ENCODE peak calls at places on chromosomes 1 and 21, in ten cellular contexts. One of them, this sample, is unnamed.

GRCh38 chr21:37915941-37916794 is at the start of gene KCNJ6:
- DNase-seq in NB4: peak; percentile 6
- DNase-seq in CD8-positive, alpha-beta T cell: no peak
- DNase-seq in cardiac muscle cell: peak; percentile 50
- DNase-seq in AG09319: no peak
- DNase-seq in AG10803: peak; percentile 53
- DNase-seq in brain microvascular endothelial cell: peak; percentile 25
- DNase-seq in foreskin fibroblast: peak; percentile 82
- DNase-seq in progenitor cell of endocrine pancreas: peak; percentile 59
- DNase-seq in glutamatergic neuron: peak; percentile 93
- DNase-seq in this sample: peak; percentile 88

GRCh38 chr1:205396972-205397616 is 24.8 kb downstream of the LEMD1 start:
- DNase-seq in cardiac muscle cell: peak; percentile 75
- DNase-seq in AG10803: no peak
- DNase-seq in brain microvascular endothelial cell: peak; percentile 32
- DNase-seq in progenitor cell of endocrine pancreas: no peak
- DNase-seq in AG09319: no peak
- DNase-seq in CD8-positive, alpha-beta T cell: no peak
- DNase-seq in NB4: peak; percentile 54
- DNase-seq in foreskin fibroblast: peak; percentile 53
- DNase-seq in glutamatergic neuron: no peak
- DNase-seq in this sample: peak; percentile 35

GRCh38 chr1:19096036-19096833 is 113.8 kb downstream of the UBR4 start:
- DNase-seq in CD8-positive, alpha-beta T cell: no peak
- DNase-seq in brain microvascular endothelial cell: no peak
- DNase-seq in NB4: peak; percentile 33
- DNase-seq in AG10803: peak; percentile 9
- DNase-seq in progenitor cell of endocrine pancreas: peak; percentile 28
- DNase-seq in AG09319: no peak
- DNase-seq in cardiac muscle cell: peak; percentile 36
- DNase-seq in foreskin fibroblast: no peak
- DNase-seq in glutamatergic neuron: peak; percentile 49
- DNase-seq in this sample: peak; percentile 31

GRCh38 chr1:10737268-10737624 is 59.2 kb downstream of the CASZ1 start:
- DNase-seq in CD8-positive, alpha-beta T cell: no peak
- DNase-seq in brain microvascular endothelial cell: no peak
- DNase-seq in glutamatergic neuron: no peak
- DNase-seq in AG10803: no peak
- DNase-seq in progenitor cell of endocrine pancreas: no peak
- DNase-seq in foreskin fibroblast: no peak
- DNase-seq in cardiac muscle cell: no peak
- DNase-seq in NB4: no peak
- DNase-seq in AG09319: no peak
- DNase-seq in this sample: no peak

GRCh38 chr1:30313176-30313575 is 410.2 kb downstream of the MATN1 start:
- DNase-seq in progenitor cell of endocrine pancreas: no peak
- DNase-seq in brain microvascular endothelial cell: no peak
- DNase-seq in NB4: no peak
- DNase-seq in AG10803: no peak
- DNase-seq in AG09319: no peak
- DNase-seq in glutamatergic neuron: no peak
- DNase-seq in cardiac muscle cell: no peak
- DNase-seq in CD8-positive, alpha-beta T cell: no peak
- DNase-seq in foreskin fibroblast: no peak
- DNase-seq in this sample: no peak

GRCh38 chr1:42529724-42530161 is 66.7 kb downstream of the CCDC30 start:
- DNase-seq in glutamatergic neuron: no peak
- DNase-seq in AG10803: peak; percentile 46
- DNase-seq in foreskin fibroblast: peak; percentile 88
- DNase-seq in NB4: no peak
- DNase-seq in brain microvascular endothelial cell: peak; percentile 88
- DNase-seq in cardiac muscle cell: peak; percentile 7
- DNase-seq in CD8-positive, alpha-beta T cell: no peak
- DNase-seq in AG09319: no peak
- DNase-seq in progenitor cell of endocrine pancreas: no peak
- DNase-seq in this sample: no peak

GRCh38 chr1:17765444-17766411 is 10.6 kb downstream of the ACTL8 start:
- DNase-seq in AG10803: peak; percentile 89
- DNase-seq in foreskin fibroblast: peak; percentile 97
- DNase-seq in cardiac muscle cell: peak; percentile 80
- DNase-seq in NB4: no peak
- DNase-seq in progenitor cell of endocrine pancreas: no peak
- DNase-seq in brain microvascular endothelial cell: peak; percentile 93
- DNase-seq in glutamatergic neuron: no peak
- DNase-seq in CD8-positive, alpha-beta T cell: no peak
- DNase-seq in AG09319: peak; percentile 41
- DNase-seq in this sample: no peak

GRCh38 chr1:92752719-92753118 is 32.2 kb downstream of the EVI5 start:
- DNase-seq in brain microvascular endothelial cell: peak; percentile 19
- DNase-seq in cardiac muscle cell: peak; percentile 21
- DNase-seq in AG09319: no peak
- DNase-seq in progenitor cell of endocrine pancreas: no peak
- DNase-seq in CD8-positive, alpha-beta T cell: no peak
- DNase-seq in AG10803: no peak
- DNase-seq in foreskin fibroblast: peak; percentile 47
- DNase-seq in glutamatergic neuron: no peak
- DNase-seq in NB4: no peak
- DNase-seq in this sample: no peak

GRCh38 chr1:247639381-247639981 is 34.1 kb downstream of the OR2G3 start:
- DNase-seq in progenitor cell of endocrine pancreas: peak; percentile 60
- DNase-seq in NB4: no peak
- DNase-seq in brain microvascular endothelial cell: no peak
- DNase-seq in cardiac muscle cell: peak; percentile 11
- DNase-seq in foreskin fibroblast: peak; percentile 1
- DNase-seq in CD8-positive, alpha-beta T cell: no peak
- DNase-seq in AG10803: peak; percentile 12
- DNase-seq in AG09319: no peak
- DNase-seq in glutamatergic neuron: peak; percentile 82
- DNase-seq in this sample: no peak

GRCh38 chr1:246565751-246566127 is 322 bp downstream of the TFB2M start:
- DNase-seq in glutamatergic neuron: no peak
- DNase-seq in brain microvascular endothelial cell: no peak
- DNase-seq in foreskin fibroblast: no peak
- DNase-seq in AG10803: no peak
- DNase-seq in cardiac muscle cell: peak; percentile 73
- DNase-seq in CD8-positive, alpha-beta T cell: no peak
- DNase-seq in progenitor cell of endocrine pancreas: no peak
- DNase-seq in NB4: no peak
- DNase-seq in AG09319: no peak
- DNase-seq in this sample: no peak

GRCh38 chr21:14545906-14546480 is at the start of gene SAMSN1:
- DNase-seq in cardiac muscle cell: peak; percentile 35
- DNase-seq in progenitor cell of endocrine pancreas: no peak
- DNase-seq in brain microvascular endothelial cell: peak; percentile 23
- DNase-seq in glutamatergic neuron: no peak
- DNase-seq in AG10803: no peak
- DNase-seq in NB4: peak; percentile 88
- DNase-seq in foreskin fibroblast: no peak
- DNase-seq in AG09319: no peak
- DNase-seq in CD8-positive, alpha-beta T cell: peak; percentile 37
- DNase-seq in this sample: no peak

DNA sequence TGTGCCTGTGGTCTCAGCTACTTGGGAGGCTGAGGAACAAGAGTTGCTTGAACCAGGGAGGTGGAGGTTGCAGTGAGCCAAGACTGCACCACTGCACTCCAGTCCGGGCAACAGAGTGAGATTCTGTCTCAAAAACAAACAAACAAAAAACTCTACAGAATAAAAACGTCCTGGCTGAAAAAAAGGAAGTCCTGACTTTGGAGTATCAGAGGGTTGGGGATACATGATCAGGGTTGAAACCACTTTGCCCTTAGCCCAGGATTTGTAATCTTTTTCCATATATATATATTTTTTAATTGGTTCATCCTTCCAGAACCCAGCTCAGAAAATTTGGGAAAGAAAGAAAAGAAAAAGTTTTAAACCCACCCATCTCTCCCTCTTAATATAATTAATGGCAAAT is 6.5 kb downstream of the THEM4 start:
- DNase-seq in AG10803: no peak
- DNase-seq in cardiac muscle cell: no peak
- DNase-seq in CD8-positive, alpha-beta T cell: no peak
- DNase-seq in foreskin fibroblast: no peak
- DNase-seq in NB4: no peak
- DNase-seq in glutamatergic neuron: no peak
- DNase-seq in brain microvascular endothelial cell: no peak
- DNase-seq in AG09319: no peak
- DNase-seq in progenitor cell of endocrine pancreas: no peak
- DNase-seq in this sample: no peak
- TF ChIP-seq CTCF in AG10803: no peak
- TF ChIP-seq CTCF in cardiac muscle cell: no peak
- TF ChIP-seq CTCF in CD8-positive, alpha-beta T cell: no peak
- TF ChIP-seq CTCF in foreskin fibroblast: no peak
- TF ChIP-seq CTCF in NB4: no peak
- TF ChIP-seq CTCF in glutamatergic neuron: no peak
- TF ChIP-seq CTCF in brain microvascular endothelial cell: no peak
- TF ChIP-seq CTCF in AG09319: no peak
- TF ChIP-seq CTCF in progenitor cell of endocrine pancreas: no peak
- TF ChIP-seq CTCF in this sample: no peak

GRCh38 chr1:38235705-38236104 is 189.1 kb upstream of the POU3F1 start:
- DNase-seq in AG09319: peak; percentile 14
- DNase-seq in AG10803: peak; percentile 90
- DNase-seq in glutamatergic neuron: no peak
- DNase-seq in foreskin fibroblast: peak; percentile 32
- DNase-seq in CD8-positive, alpha-beta T cell: no peak
- DNase-seq in cardiac muscle cell: peak; percentile 79
- DNase-seq in NB4: no peak
- DNase-seq in progenitor cell of endocrine pancreas: no peak
- DNase-seq in brain microvascular endothelial cell: peak; percentile 24
- DNase-seq in this sample: no peak
- TF ChIP-seq CTCF in AG09319: no peak
- TF ChIP-seq CTCF in AG10803: no peak
- TF ChIP-seq CTCF in glutamatergic neuron: no peak
- TF ChIP-seq CTCF in foreskin fibroblast: no peak
- TF ChIP-seq CTCF in CD8-positive, alpha-beta T cell: no peak
- TF ChIP-seq CTCF in cardiac muscle cell: no peak
- TF ChIP-seq CTCF in NB4: no peak
- TF ChIP-seq CTCF in progenitor cell of endocrine pancreas: no peak
- TF ChIP-seq CTCF in brain microvascular endothelial cell: no peak
- TF ChIP-seq CTCF in this sample: no peak

DNA sequence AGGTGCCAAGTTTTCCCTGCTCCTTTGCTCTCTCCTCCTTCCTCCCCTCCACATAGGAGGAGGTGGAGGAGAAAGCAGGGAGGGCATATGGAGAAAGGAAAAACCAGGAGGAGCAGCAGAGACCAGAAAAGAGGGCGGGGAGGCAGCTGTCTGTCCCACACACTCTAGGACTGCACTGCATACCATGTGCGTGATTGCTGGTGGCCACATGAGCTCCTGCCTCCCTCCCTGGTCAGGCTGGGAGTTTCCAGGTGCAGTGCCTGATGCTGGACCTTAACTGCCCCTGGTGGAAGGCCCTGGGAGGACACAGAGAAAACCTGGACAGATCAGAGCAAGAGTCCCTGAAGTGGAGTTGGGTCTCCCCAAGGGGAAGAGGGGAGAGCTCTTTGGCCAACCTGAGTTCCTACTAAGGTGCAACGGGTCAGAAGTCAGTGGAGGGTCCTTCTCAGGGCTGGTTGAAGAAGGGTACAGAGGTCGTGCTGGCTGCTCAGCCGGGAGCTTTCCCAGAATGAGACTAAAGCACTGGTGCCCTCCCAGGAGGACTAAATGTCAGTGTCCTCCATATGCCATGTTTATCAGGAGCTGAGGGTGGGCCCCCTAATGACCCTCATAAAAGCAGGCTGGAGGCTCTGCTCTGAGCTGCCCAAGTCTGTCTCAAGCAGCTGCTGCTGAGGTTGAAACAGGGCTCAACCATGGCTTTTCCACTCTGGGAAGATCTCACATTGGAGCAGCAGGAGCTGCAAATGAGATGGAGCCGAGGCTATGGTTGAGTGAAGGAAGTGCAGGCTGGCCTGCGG is 3.5 kb upstream of the LGR6 start:
- DNase-seq in foreskin fibroblast: no peak
- DNase-seq in cardiac muscle cell: no peak
- DNase-seq in brain microvascular endothelial cell: peak; percentile 31
- DNase-seq in AG09319: no peak
- DNase-seq in CD8-positive, alpha-beta T cell: no peak
- DNase-seq in glutamatergic neuron: no peak
- DNase-seq in AG10803: no peak
- DNase-seq in NB4: no peak
- DNase-seq in progenitor cell of endocrine pancreas: no peak
- DNase-seq in this sample: no peak
- TF ChIP-seq CTCF in foreskin fibroblast: peak; percentile 21
- TF ChIP-seq CTCF in cardiac muscle cell: no peak
- TF ChIP-seq CTCF in brain microvascular endothelial cell: peak; percentile 47
- TF ChIP-seq CTCF in AG09319: peak; percentile 9
- TF ChIP-seq CTCF in CD8-positive, alpha-beta T cell: no peak
- TF ChIP-seq CTCF in glutamatergic neuron: no peak
- TF ChIP-seq CTCF in AG10803: peak; percentile 21
- TF ChIP-seq CTCF in NB4: no peak
- TF ChIP-seq CTCF in progenitor cell of endocrine pancreas: peak; percentile 30
- TF ChIP-seq CTCF in this sample: no peak

GRCh38 chr1:94855307-94855700 is 35.1 kb downstream of the SLC44A3 start:
- DNase-seq in progenitor cell of endocrine pancreas: no peak
- DNase-seq in brain microvascular endothelial cell: no peak
- DNase-seq in cardiac muscle cell: no peak
- DNase-seq in foreskin fibroblast: peak; percentile 28
- DNase-seq in CD8-positive, alpha-beta T cell: no peak
- DNase-seq in NB4: no peak
- DNase-seq in AG09319: no peak
- DNase-seq in glutamatergic neuron: no peak
- DNase-seq in AG10803: no peak
- DNase-seq in this sample: no peak

GRCh38 chr1:94854458-94855306 is 34.5 kb downstream of the SLC44A3 start:
- DNase-seq in cardiac muscle cell: peak; percentile 94
- DNase-seq in glutamatergic neuron: peak; percentile 83
- DNase-seq in AG09319: peak; percentile 80
- DNase-seq in progenitor cell of endocrine pancreas: peak; percentile 63
- DNase-seq in CD8-positive, alpha-beta T cell: peak; percentile 53
- DNase-seq in NB4: peak; percentile 81
- DNase-seq in AG10803: peak; percentile 88
- DNase-seq in brain microvascular endothelial cell: peak; percentile 89
- DNase-seq in foreskin fibroblast: peak; percentile 95
- DNase-seq in this sample: peak; percentile 78

GRCh38 chr1:94851571-94851970 is 31.4 kb downstream of the SLC44A3 start:
- DNase-seq in AG10803: no peak
- DNase-seq in glutamatergic neuron: no peak
- DNase-seq in AG09319: no peak
- DNase-seq in CD8-positive, alpha-beta T cell: no peak
- DNase-seq in cardiac muscle cell: no peak
- DNase-seq in brain microvascular endothelial cell: no peak
- DNase-seq in NB4: no peak
- DNase-seq in progenitor cell of endocrine pancreas: no peak
- DNase-seq in foreskin fibroblast: no peak
- DNase-seq in this sample: no peak

GRCh38 chr1:94856004-94856403 is 35.8 kb downstream of the SLC44A3 start:
- DNase-seq in CD8-positive, alpha-beta T cell: no peak
- DNase-seq in AG09319: no peak
- DNase-seq in foreskin fibroblast: no peak
- DNase-seq in progenitor cell of endocrine pancreas: no peak
- DNase-seq in cardiac muscle cell: no peak
- DNase-seq in brain microvascular endothelial cell: no peak
- DNase-seq in glutamatergic neuron: no peak
- DNase-seq in AG10803: no peak
- DNase-seq in NB4: no peak
- DNase-seq in this sample: no peak

DNA sequence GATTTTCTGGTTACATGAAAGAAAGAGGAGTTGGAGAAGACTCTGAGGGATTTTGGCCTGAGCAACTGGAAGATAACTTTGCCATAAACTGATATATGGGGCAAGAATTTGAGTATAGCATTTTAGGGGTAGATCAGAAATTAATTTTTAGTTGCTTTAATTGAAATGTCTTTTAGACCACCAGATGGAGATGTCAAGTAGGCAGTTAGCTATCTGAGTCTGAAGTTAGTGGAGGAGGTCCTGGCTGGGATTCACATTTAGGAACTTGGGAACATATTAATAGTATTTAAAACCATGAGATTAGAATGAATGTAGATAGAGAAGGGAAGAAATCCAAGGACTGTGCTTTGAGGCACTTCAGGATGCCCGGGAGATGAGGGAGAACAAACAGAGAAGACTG is 32.6 kb downstream of the SLC44A3 start:
- DNase-seq in brain microvascular endothelial cell: no peak
- DNase-seq in NB4: no peak
- DNase-seq in glutamatergic neuron: no peak
- DNase-seq in foreskin fibroblast: peak; percentile 27
- DNase-seq in CD8-positive, alpha-beta T cell: no peak
- DNase-seq in AG10803: no peak
- DNase-seq in progenitor cell of endocrine pancreas: no peak
- DNase-seq in AG09319: no peak
- DNase-seq in cardiac muscle cell: peak; percentile 47
- DNase-seq in this sample: no peak
- TF ChIP-seq CTCF in brain microvascular endothelial cell: no peak
- TF ChIP-seq CTCF in NB4: no peak
- TF ChIP-seq CTCF in glutamatergic neuron: no peak
- TF ChIP-seq CTCF in foreskin fibroblast: no peak
- TF ChIP-seq CTCF in CD8-positive, alpha-beta T cell: no peak
- TF ChIP-seq CTCF in AG10803: peak; percentile 28
- TF ChIP-seq CTCF in progenitor cell of endocrine pancreas: no peak
- TF ChIP-seq CTCF in AG09319: no peak
- TF ChIP-seq CTCF in cardiac muscle cell: peak; percentile 8
- TF ChIP-seq CTCF in this sample: no peak

This sample was measured in nephron progenitor cell.